ENCODE peak calls at places on chromosomes 2 and 18, in six cellular contexts. A is HTR-8/SVneo; V is GM12865; Q is activated T-helper 9 cell treated with anti-CD3 and anti-CD28 coated beads, Interleukin-2, amount 50 U/mL, for 16 hours; T is esophagus squamous epithelium; F is endothelial cell. S is an unnamed sample.

GRCh38 chr2:28613616-28614501 is 118.0 kb downstream of the PLB1 start:
- DNase-seq in F (no peak), T (no peak), V (no peak), A (peak; percentile 70), Q (peak; percentile 10), S (no peak)

GRCh38 chr2:174600349-174600748 is 2.7 kb upstream of the WIPF1 start:
- DNase-seq in T (no peak), V (no peak), A (no peak), Q (no peak), F (no peak), S (no peak)

GRCh38 chr2:70895998-70896764 is 39.5 kb upstream of the ATP6V1B1 start:
- DNase-seq in V (no peak), A (no peak), Q (no peak), F (no peak), T (no peak), S (no peak)

GRCh38 chr2:32678825-32679224 is 51.0 kb downstream of the TTC27 start:
- DNase-seq in F (no peak), A (peak; percentile 42), Q (no peak), V (no peak), T (no peak), S (no peak)

GRCh38 chr2:42369551-42370229 is 8.7 kb upstream of the COX7A2L start:
- DNase-seq in V (no peak), F (no peak), Q (no peak), A (no peak), T (no peak), S (no peak)

GRCh38 chr18:70397259-70397925 is 108.5 kb downstream of the SOCS6 start:
- DNase-seq in V (no peak), F (no peak), T (no peak), A (no peak), Q (no peak), S (no peak)

GRCh38 chr2:172131713-172132555 is 29.2 kb upstream of the DLX2 start:
- DNase-seq in F (no peak), A (no peak), T (no peak), Q (no peak), V (no peak), S (no peak)

GRCh38 chr18:7152485-7152884 is 34.9 kb upstream of the LAMA1 start:
- DNase-seq in V (no peak), A (no peak), T (no peak), Q (no peak), F (no peak), S (no peak)

GRCh38 chr2:191245869-191246531 is 796 bp downstream of the MYO1B start:
- DNase-seq in T (no peak), V (no peak), Q (peak; percentile 9), F (peak; percentile 89), A (peak; percentile 64), S (peak; percentile 56)

GRCh38 chr18:55300469-55301195 is 287.4 kb downstream of the TCF4 start:
- DNase-seq in V (peak; percentile 58), A (no peak), T (no peak), Q (no peak), F (no peak), S (no peak)

GRCh38 chr2:27428213-27428977 is at the start of gene NRBP1:
- DNase-seq in A (peak; percentile 96), F (peak; percentile 91), V (peak; percentile 92), T (peak; percentile 37), Q (peak; percentile 86), S (peak; percentile 83)

GRCh38 chr2:54289942-54290702 is 34.1 kb upstream of the TSPYL6 start:
- DNase-seq in F (no peak), V (no peak), Q (no peak), T (no peak), A (no peak), S (no peak)

GRCh38 chr2:85799215-85799956 is 45.6 kb downstream of the ATOH8 start:
- DNase-seq in V (no peak), F (no peak), Q (no peak), T (no peak), A (peak; percentile 74), S (no peak)

GRCh38 chr2:10434885-10435419 is 13.2 kb downstream of the ODC1 start:
- DNase-seq in A (peak; percentile 89), T (no peak), V (peak; percentile 83), Q (peak; percentile 55), F (peak; percentile 94), S (peak; percentile 74)

GRCh38 chr2:176729706-176730569 is 460.7 kb downstream of the MTX2 start:
- DNase-seq in F (no peak), V (no peak), T (no peak), A (no peak), Q (no peak), S (no peak)

GRCh38 chr2:110876167-110876999 is 144.0 kb downstream of the ACOXL start:
- DNase-seq in T (no peak), V (no peak), Q (no peak), F (no peak), A (no peak), S (no peak)

GRCh38 chr2:161576421-161576820 is 47.8 kb upstream of the SLC4A10 start:
- DNase-seq in T (no peak), Q (no peak), A (no peak), F (peak; percentile 10), V (peak; percentile 56), S (no peak)

GRCh38 chr2:197378494-197378972 is 56.3 kb downstream of the SF3B1 start:
- DNase-seq in Q (peak; percentile 41), V (peak; percentile 69), T (no peak), F (peak; percentile 66), A (peak; percentile 49), S (peak; percentile 62)

GRCh38 chr2:108971661-108972566 is 17.1 kb downstream of the EDAR start:
- DNase-seq in Q (no peak), T (no peak), F (no peak), V (no peak), A (no peak), S (peak; percentile 43)